ENCODE peak calls at places on chromosomes 2 and 18, in ten cellular contexts. Z is stimulated activated CD8-positive, alpha-beta memory T cell treated with anti-CD3 and anti-CD28 coated beads, Interleukin-15, amount 100 ng/mL, for 48 hours; B is CD4-positive, CD25-positive, alpha-beta regulatory T cell; G is naive thymus-derived CD8-positive, alpha-beta T cell; O is choroid plexus epithelial cell; U is T-helper 2 cell; V is activated T-cell treated with anti-CD3 and anti-CD28 coated beads, Interleukin-2, amount 50 U/mL, for 24 hours; C is activated naive CD4-positive, alpha-beta T cell treated with anti-CD3 and anti-CD28 coated beads for 36 hours; D is T-helper 1 cell; T is CD4-positive, alpha-beta T cell. K is an unnamed sample.

GRCh38 chr2:233331536-233331935 is 22.8 kb upstream of the DGKD start:
- DNase-seq in O (no peak), G (peak; percentile 79), U (peak; percentile 62), Z (peak; percentile 49), B (peak; percentile 96), D (peak; percentile 64), T (peak; percentile 66), V (peak; percentile 75), C (peak; percentile 78), K (peak; percentile 59)

GRCh38 chr2:11004206-11004605 is 92.5 kb downstream of the KCNF1 start:
- DNase-seq in D (no peak), G (no peak), U (no peak), C (no peak), V (no peak), B (no peak), T (no peak), Z (no peak), O (peak; percentile 26), K (no peak)

GRCh38 chr18:53991202-53991601 is 233.3 kb downstream of the MBD2 start:
- DNase-seq in D (no peak), U (no peak), O (peak; percentile 88), G (no peak), T (no peak), B (no peak), Z (no peak), C (no peak), V (no peak), K (no peak)

GRCh38 chr2:98140210-98140609 is 53.2 kb downstream of the VWA3B start:
- DNase-seq in T (no peak), C (no peak), Z (no peak), G (no peak), D (no peak), U (no peak), B (no peak), O (peak; percentile 21), V (no peak), K (no peak)

GRCh38 chr18:63318882-63319382 is 637 bp downstream of the BCL2 start:
- DNase-seq in C (no peak), G (no peak), V (no peak), T (no peak), O (no peak), B (no peak), D (no peak), U (no peak), Z (no peak), K (no peak)

GRCh38 chr2:180728928-180729559 is 251.4 kb upstream of the UBE2E3 start:
- DNase-seq in B (no peak), O (peak; percentile 82), G (no peak), T (no peak), V (no peak), C (no peak), U (no peak), Z (no peak), D (no peak), K (no peak)

GRCh38 chr18:10421859-10422258 is 32.6 kb upstream of the APCDD1 start:
- DNase-seq in V (no peak), U (no peak), C (no peak), Z (no peak), T (no peak), O (peak; percentile 19), G (no peak), B (no peak), D (no peak), K (no peak)

GRCh38 chr2:62370304-62371250 is 135.4 kb downstream of the TMEM17 start:
- DNase-seq in G (no peak), D (no peak), O (no peak), U (no peak), V (no peak), T (no peak), Z (no peak), B (no peak), C (no peak), K (no peak)

GRCh38 chr2:16055848-16056580 is 115.7 kb downstream of the MYCN start:
- DNase-seq in B (no peak), Z (no peak), O (no peak), D (no peak), V (no peak), C (no peak), T (no peak), G (no peak), U (no peak), K (no peak)

GRCh38 chr2:200379481-200380120 is 73.1 kb downstream of the SPATS2L start:
- DNase-seq in Z (no peak), B (no peak), U (no peak), T (no peak), V (no peak), D (no peak), C (no peak), O (no peak), G (no peak), K (no peak)

GRCh38 chr18:75815767-75816166 is 388.3 kb upstream of the SMIM21 start:
- DNase-seq in V (no peak), C (no peak), O (no peak), Z (no peak), G (no peak), T (no peak), D (no peak), U (no peak), B (no peak), K (no peak)

GRCh38 chr2:190216829-190217228 is 102.8 kb downstream of the HIBCH start:
- DNase-seq in U (no peak), B (no peak), T (no peak), C (peak; percentile 13), G (no peak), V (no peak), O (peak; percentile 20), Z (no peak), D (no peak), K (peak; percentile 1)

GRCh38 chr18:62954341-62954740 is 239.0 kb downstream of the PHLPP1 start:
- DNase-seq in Z (no peak), C (no peak), B (peak; percentile 64), G (no peak), D (no peak), U (no peak), T (no peak), O (peak; percentile 31), V (no peak), K (no peak)

GRCh38 chr2:1772868-1773267 is 28.6 kb upstream of the PXDN start:
- DNase-seq in D (no peak), G (no peak), T (no peak), Z (no peak), B (no peak), O (no peak), U (no peak), V (no peak), C (no peak), K (no peak)

GRCh38 chr2:149278146-149278878 is 52.1 kb upstream of the LYPD6 start:
- DNase-seq in Z (no peak), O (no peak), T (no peak), D (no peak), U (no peak), V (no peak), C (no peak), B (no peak), G (no peak), K (no peak)

GRCh38 chr2:37625781-37626548 is 45.5 kb downstream of the CDC42EP3 start:
- DNase-seq in O (no peak), V (peak; percentile 61), U (peak; percentile 36), T (peak; percentile 54), Z (peak; percentile 30), B (peak; percentile 90), C (peak; percentile 83), G (peak; percentile 55), D (peak; percentile 41), K (peak; percentile 43)

GRCh38 chr18:45722899-45723298 is 1.1 kb upstream of the SLC14A1 start:
- DNase-seq in D (peak; percentile 41), V (peak; percentile 81), B (peak; percentile 75), U (peak; percentile 30), T (peak; percentile 47), Z (peak; percentile 56), C (peak; percentile 87), O (peak; percentile 84), G (peak; percentile 53), K (peak; percentile 44)

GRCh38 chr2:207333599-207334308 is 168.0 kb upstream of the KLF7 start:
- DNase-seq in T (no peak), B (no peak), Z (no peak), V (no peak), D (no peak), C (no peak), U (no peak), G (no peak), O (no peak), K (no peak)

GRCh38 chr2:98012561-98012979 is 16.8 kb upstream of the TMEM131 start:
- DNase-seq in O (peak; percentile 21), C (peak; percentile 48), U (no peak), B (no peak), T (no peak), G (no peak), Z (peak; percentile 41), D (no peak), V (peak; percentile 51), K (no peak)

GRCh38 chr2:179965291-179965690 is 41.8 kb downstream of the CWC22 start:
- DNase-seq in O (no peak), U (no peak), D (no peak), G (no peak), V (no peak), C (no peak), B (no peak), T (no peak), Z (no peak), K (no peak)

GRCh38 chr18:29160123-29160522 is 983.2 kb upstream of the CDH2 start:
- DNase-seq in O (no peak), Z (no peak), C (no peak), G (no peak), V (no peak), U (no peak), T (no peak), B (no peak), D (no peak), K (no peak)

GRCh38 chr2:150232321-150232720 is 255.1 kb downstream of the RND3 start:
- DNase-seq in B (no peak), D (no peak), C (no peak), Z (no peak), U (no peak), V (no peak), T (no peak), G (no peak), O (no peak), K (no peak)

GRCh38 chr2:182906454-182906853 is 40.0 kb upstream of the FRZB start:
- DNase-seq in C (no peak), G (no peak), T (no peak), V (no peak), O (no peak), B (no peak), U (no peak), Z (no peak), D (no peak), K (no peak)

GRCh38 chr2:16625759-16626158 is 39.9 kb downstream of the CYRIA start:
- DNase-seq in Z (no peak), C (no peak), O (peak; percentile 20), U (no peak), G (no peak), T (no peak), D (no peak), B (no peak), V (no peak), K (no peak)